ENCODE peak calls at places on chromosomes 16 and 17, in eight cellular contexts. One of them, this sample, is unnamed.

GRCh38 chr17:29930399-29931010 is 477 bp upstream of the SSH2 start:
- DNase-seq in effector memory CD4-positive, alpha-beta T cell: no peak
- DNase-seq in sciatic nerve: no peak
- DNase-seq in stromal cell of bone marrow: no peak
- DNase-seq in HS-27A: no peak
- DNase-seq in fibroblast of the aortic adventitia: peak; percentile 68
- DNase-seq in keratinocyte: no peak
- DNase-seq in epithelial cell of proximal tubule: no peak
- DNase-seq in this sample: peak; percentile 63

GRCh38 chr16:85418978-85419491 is 194.1 kb upstream of the GSE1 start:
- DNase-seq in keratinocyte: no peak
- DNase-seq in stromal cell of bone marrow: no peak
- DNase-seq in sciatic nerve: peak; percentile 32
- DNase-seq in effector memory CD4-positive, alpha-beta T cell: no peak
- DNase-seq in epithelial cell of proximal tubule: no peak
- DNase-seq in HS-27A: no peak
- DNase-seq in fibroblast of the aortic adventitia: no peak
- DNase-seq in this sample: peak; percentile 80

GRCh38 chr17:31248986-31249385 is 48.1 kb downstream of the OMG start:
- DNase-seq in effector memory CD4-positive, alpha-beta T cell: no peak
- DNase-seq in stromal cell of bone marrow: no peak
- DNase-seq in keratinocyte: peak; percentile 21
- DNase-seq in epithelial cell of proximal tubule: no peak
- DNase-seq in HS-27A: no peak
- DNase-seq in fibroblast of the aortic adventitia: peak; percentile 82
- DNase-seq in sciatic nerve: no peak
- DNase-seq in this sample: no peak

GRCh38 chr16:76386784-76387183 is 109.6 kb downstream of the CNTNAP4 start:
- DNase-seq in effector memory CD4-positive, alpha-beta T cell: no peak
- DNase-seq in fibroblast of the aortic adventitia: peak; percentile 84
- DNase-seq in stromal cell of bone marrow: peak; percentile 49
- DNase-seq in sciatic nerve: no peak
- DNase-seq in HS-27A: no peak
- DNase-seq in epithelial cell of proximal tubule: no peak
- DNase-seq in keratinocyte: no peak
- DNase-seq in this sample: peak; percentile 50

GRCh38 chr17:50042211-50042610 is 13.7 kb upstream of the ITGA3 start:
- DNase-seq in HS-27A: no peak
- DNase-seq in keratinocyte: no peak
- DNase-seq in fibroblast of the aortic adventitia: no peak
- DNase-seq in epithelial cell of proximal tubule: no peak
- DNase-seq in stromal cell of bone marrow: no peak
- DNase-seq in sciatic nerve: peak; percentile 14
- DNase-seq in effector memory CD4-positive, alpha-beta T cell: no peak
- DNase-seq in this sample: no peak

GRCh38 chr16:23380501-23380951 is 72.5 kb downstream of the COG7 start:
- DNase-seq in effector memory CD4-positive, alpha-beta T cell: no peak
- DNase-seq in epithelial cell of proximal tubule: no peak
- DNase-seq in fibroblast of the aortic adventitia: no peak
- DNase-seq in HS-27A: no peak
- DNase-seq in sciatic nerve: no peak
- DNase-seq in stromal cell of bone marrow: no peak
- DNase-seq in keratinocyte: no peak
- DNase-seq in this sample: no peak

GRCh38 chr16:79580465-79581200 is 19.9 kb downstream of the MAF start:
- DNase-seq in epithelial cell of proximal tubule: no peak
- DNase-seq in effector memory CD4-positive, alpha-beta T cell: no peak
- DNase-seq in HS-27A: no peak
- DNase-seq in keratinocyte: no peak
- DNase-seq in sciatic nerve: no peak
- DNase-seq in fibroblast of the aortic adventitia: no peak
- DNase-seq in stromal cell of bone marrow: no peak
- DNase-seq in this sample: no peak

GRCh38 chr16:87185313-87185712 is 131.9 kb downstream of the C16orf95 start:
- DNase-seq in effector memory CD4-positive, alpha-beta T cell: no peak
- DNase-seq in HS-27A: no peak
- DNase-seq in keratinocyte: no peak
- DNase-seq in sciatic nerve: no peak
- DNase-seq in stromal cell of bone marrow: no peak
- DNase-seq in fibroblast of the aortic adventitia: no peak
- DNase-seq in epithelial cell of proximal tubule: no peak
- DNase-seq in this sample: peak; percentile 7

GRCh38 chr17:32835291-32835761 is 41.6 kb downstream of the MYO1D start:
- DNase-seq in stromal cell of bone marrow: no peak
- DNase-seq in fibroblast of the aortic adventitia: no peak
- DNase-seq in effector memory CD4-positive, alpha-beta T cell: no peak
- DNase-seq in HS-27A: no peak
- DNase-seq in epithelial cell of proximal tubule: no peak
- DNase-seq in keratinocyte: no peak
- DNase-seq in sciatic nerve: no peak
- DNase-seq in this sample: no peak

GRCh38 chr17:21174719-21175118 is 39.2 kb downstream of the TMEM11 start:
- DNase-seq in sciatic nerve: peak; percentile 51
- DNase-seq in fibroblast of the aortic adventitia: peak; percentile 28
- DNase-seq in effector memory CD4-positive, alpha-beta T cell: no peak
- DNase-seq in HS-27A: no peak
- DNase-seq in epithelial cell of proximal tubule: no peak
- DNase-seq in stromal cell of bone marrow: no peak
- DNase-seq in keratinocyte: no peak
- DNase-seq in this sample: no peak

GRCh38 chr17:55845385-55845784 is 94.5 kb downstream of the PCTP start:
- DNase-seq in epithelial cell of proximal tubule: no peak
- DNase-seq in effector memory CD4-positive, alpha-beta T cell: no peak
- DNase-seq in keratinocyte: no peak
- DNase-seq in sciatic nerve: peak; percentile 78
- DNase-seq in stromal cell of bone marrow: peak; percentile 9
- DNase-seq in HS-27A: no peak
- DNase-seq in fibroblast of the aortic adventitia: peak; percentile 32
- DNase-seq in this sample: peak; percentile 64

GRCh38 chr16:72744064-72744793 is 303.7 kb downstream of the ZFHX3 start:
- DNase-seq in sciatic nerve: no peak
- DNase-seq in HS-27A: no peak
- DNase-seq in stromal cell of bone marrow: no peak
- DNase-seq in epithelial cell of proximal tubule: no peak
- DNase-seq in effector memory CD4-positive, alpha-beta T cell: no peak
- DNase-seq in keratinocyte: no peak
- DNase-seq in fibroblast of the aortic adventitia: no peak
- DNase-seq in this sample: no peak

GRCh38 chr17:56185905-56186783 is 32.9 kb downstream of the ANKFN1 start:
- DNase-seq in sciatic nerve: no peak
- DNase-seq in effector memory CD4-positive, alpha-beta T cell: no peak
- DNase-seq in keratinocyte: no peak
- DNase-seq in epithelial cell of proximal tubule: no peak
- DNase-seq in fibroblast of the aortic adventitia: peak; percentile 93
- DNase-seq in stromal cell of bone marrow: peak; percentile 55
- DNase-seq in HS-27A: peak; percentile 97
- DNase-seq in this sample: no peak

GRCh38 chr16:22123146-22123545 is 30.8 kb downstream of the VWA3A start:
- DNase-seq in keratinocyte: no peak
- DNase-seq in HS-27A: no peak
- DNase-seq in effector memory CD4-positive, alpha-beta T cell: no peak
- DNase-seq in epithelial cell of proximal tubule: no peak
- DNase-seq in stromal cell of bone marrow: no peak
- DNase-seq in sciatic nerve: no peak
- DNase-seq in fibroblast of the aortic adventitia: no peak
- DNase-seq in this sample: no peak

GRCh38 chr16:79217375-79218011 is 383.0 kb downstream of the MAF start:
- DNase-seq in sciatic nerve: no peak
- DNase-seq in keratinocyte: no peak
- DNase-seq in stromal cell of bone marrow: peak; percentile 18
- DNase-seq in epithelial cell of proximal tubule: no peak
- DNase-seq in effector memory CD4-positive, alpha-beta T cell: peak; percentile 6
- DNase-seq in HS-27A: no peak
- DNase-seq in fibroblast of the aortic adventitia: no peak
- DNase-seq in this sample: no peak

GRCh38 chr17:58083491-58084316 is 485 bp downstream of the DYNLL2 start:
- DNase-seq in keratinocyte: no peak
- DNase-seq in HS-27A: no peak
- DNase-seq in epithelial cell of proximal tubule: no peak
- DNase-seq in fibroblast of the aortic adventitia: peak; percentile 22
- DNase-seq in sciatic nerve: peak; percentile 71
- DNase-seq in stromal cell of bone marrow: peak; percentile 19
- DNase-seq in effector memory CD4-positive, alpha-beta T cell: peak; percentile 56
- DNase-seq in this sample: peak; percentile 62

GRCh38 chr16:57801856-57802634 is at the start of gene KIFC3:
- DNase-seq in keratinocyte: no peak
- DNase-seq in stromal cell of bone marrow: peak; percentile 60
- DNase-seq in epithelial cell of proximal tubule: no peak
- DNase-seq in effector memory CD4-positive, alpha-beta T cell: peak; percentile 53
- DNase-seq in fibroblast of the aortic adventitia: peak; percentile 61
- DNase-seq in HS-27A: no peak
- DNase-seq in sciatic nerve: peak; percentile 93
- DNase-seq in this sample: peak; percentile 69

GRCh38 chr16:62036807-62037135 is 533 bp upstream of the CDH8 start:
- DNase-seq in HS-27A: no peak
- DNase-seq in epithelial cell of proximal tubule: no peak
- DNase-seq in effector memory CD4-positive, alpha-beta T cell: no peak
- DNase-seq in stromal cell of bone marrow: no peak
- DNase-seq in keratinocyte: no peak
- DNase-seq in fibroblast of the aortic adventitia: no peak
- DNase-seq in sciatic nerve: no peak
- DNase-seq in this sample: no peak

GRCh38 chr17:38451030-38451839 is 23.0 kb downstream of the ARHGAP23 start:
- DNase-seq in HS-27A: peak; percentile 71
- DNase-seq in stromal cell of bone marrow: no peak
- DNase-seq in keratinocyte: no peak
- DNase-seq in fibroblast of the aortic adventitia: peak; percentile 61
- DNase-seq in sciatic nerve: no peak
- DNase-seq in effector memory CD4-positive, alpha-beta T cell: no peak
- DNase-seq in epithelial cell of proximal tubule: no peak
- DNase-seq in this sample: peak; percentile 29

GRCh38 chr17:29242051-29242450 is 4.6 kb upstream of the CRYBA1 start:
- DNase-seq in sciatic nerve: no peak
- DNase-seq in fibroblast of the aortic adventitia: no peak
- DNase-seq in HS-27A: no peak
- DNase-seq in effector memory CD4-positive, alpha-beta T cell: no peak
- DNase-seq in epithelial cell of proximal tubule: no peak
- DNase-seq in stromal cell of bone marrow: no peak
- DNase-seq in keratinocyte: no peak
- DNase-seq in this sample: no peak

GRCh38 chr16:89191033-89191900 is 9.1 kb downstream of the SLC22A31 start:
- DNase-seq in epithelial cell of proximal tubule: no peak
- DNase-seq in stromal cell of bone marrow: no peak
- DNase-seq in sciatic nerve: no peak
- DNase-seq in fibroblast of the aortic adventitia: no peak
- DNase-seq in HS-27A: no peak
- DNase-seq in effector memory CD4-positive, alpha-beta T cell: no peak
- DNase-seq in keratinocyte: no peak
- DNase-seq in this sample: no peak

GRCh38 chr16:71214771-71215381 is 15.6 kb downstream of the HYDIN start:
- DNase-seq in sciatic nerve: no peak
- DNase-seq in keratinocyte: no peak
- DNase-seq in HS-27A: no peak
- DNase-seq in stromal cell of bone marrow: no peak
- DNase-seq in epithelial cell of proximal tubule: no peak
- DNase-seq in fibroblast of the aortic adventitia: peak; percentile 3
- DNase-seq in effector memory CD4-positive, alpha-beta T cell: no peak
- DNase-seq in this sample: peak; percentile 47

GRCh38 chr16:11583889-11584565 is 2.7 kb downstream of the LITAF start:
- DNase-seq in HS-27A: no peak
- DNase-seq in fibroblast of the aortic adventitia: no peak
- DNase-seq in stromal cell of bone marrow: no peak
- DNase-seq in keratinocyte: no peak
- DNase-seq in effector memory CD4-positive, alpha-beta T cell: no peak
- DNase-seq in sciatic nerve: no peak
- DNase-seq in epithelial cell of proximal tubule: no peak
- DNase-seq in this sample: no peak

GRCh38 chr16:69838417-69838990 is 76.4 kb downstream of the WWP2 start:
- DNase-seq in fibroblast of the aortic adventitia: no peak
- DNase-seq in effector memory CD4-positive, alpha-beta T cell: no peak
- DNase-seq in sciatic nerve: no peak
- DNase-seq in keratinocyte: no peak
- DNase-seq in stromal cell of bone marrow: no peak
- DNase-seq in HS-27A: no peak
- DNase-seq in epithelial cell of proximal tubule: no peak
- DNase-seq in this sample: peak; percentile 25

GRCh38 chr17:78558181-78558850 is 18.9 kb downstream of the DNAH17 start:
- DNase-seq in stromal cell of bone marrow: no peak
- DNase-seq in sciatic nerve: no peak
- DNase-seq in keratinocyte: no peak
- DNase-seq in HS-27A: no peak
- DNase-seq in fibroblast of the aortic adventitia: no peak
- DNase-seq in effector memory CD4-positive, alpha-beta T cell: no peak
- DNase-seq in epithelial cell of proximal tubule: no peak
- DNase-seq in this sample: no peak

GRCh38 chr17:17993852-17994251 is 21.2 kb downstream of the DRC3 start:
- DNase-seq in fibroblast of the aortic adventitia: no peak
- DNase-seq in effector memory CD4-positive, alpha-beta T cell: no peak
- DNase-seq in keratinocyte: no peak
- DNase-seq in epithelial cell of proximal tubule: no peak
- DNase-seq in HS-27A: no peak
- DNase-seq in stromal cell of bone marrow: no peak
- DNase-seq in sciatic nerve: no peak
- DNase-seq in this sample: no peak

GRCh38 chr17:41914358-41914766 is 4.4 kb downstream of the ACLY start:
- DNase-seq in HS-27A: no peak
- DNase-seq in keratinocyte: no peak
- DNase-seq in epithelial cell of proximal tubule: no peak
- DNase-seq in sciatic nerve: no peak
- DNase-seq in stromal cell of bone marrow: no peak
- DNase-seq in fibroblast of the aortic adventitia: peak; percentile 68
- DNase-seq in effector memory CD4-positive, alpha-beta T cell: no peak
- DNase-seq in this sample: no peak

GRCh38 chr17:71530227-71530626 is 590.6 kb upstream of the SOX9 start:
- DNase-seq in HS-27A: no peak
- DNase-seq in sciatic nerve: no peak
- DNase-seq in fibroblast of the aortic adventitia: no peak
- DNase-seq in keratinocyte: peak; percentile 72
- DNase-seq in stromal cell of bone marrow: no peak
- DNase-seq in epithelial cell of proximal tubule: no peak
- DNase-seq in effector memory CD4-positive, alpha-beta T cell: no peak
- DNase-seq in this sample: no peak

GRCh38 chr17:30174556-30174955 is 57.9 kb downstream of the NSRP1 start:
- DNase-seq in HS-27A: no peak
- DNase-seq in fibroblast of the aortic adventitia: no peak
- DNase-seq in sciatic nerve: no peak
- DNase-seq in epithelial cell of proximal tubule: no peak
- DNase-seq in keratinocyte: no peak
- DNase-seq in effector memory CD4-positive, alpha-beta T cell: no peak
- DNase-seq in stromal cell of bone marrow: no peak
- DNase-seq in this sample: no peak

GRCh38 chr17:193841-194806 is 12.7 kb upstream of the DOC2B start:
- DNase-seq in effector memory CD4-positive, alpha-beta T cell: no peak
- DNase-seq in sciatic nerve: no peak
- DNase-seq in fibroblast of the aortic adventitia: no peak
- DNase-seq in epithelial cell of proximal tubule: no peak
- DNase-seq in HS-27A: no peak
- DNase-seq in stromal cell of bone marrow: no peak
- DNase-seq in keratinocyte: no peak
- DNase-seq in this sample: peak; percentile 97

GRCh38 chr16:51881731-51882130 is 665.2 kb downstream of the TOX3 start:
- DNase-seq in stromal cell of bone marrow: no peak
- DNase-seq in epithelial cell of proximal tubule: no peak
- DNase-seq in HS-27A: peak; percentile 77
- DNase-seq in fibroblast of the aortic adventitia: peak; percentile 59
- DNase-seq in effector memory CD4-positive, alpha-beta T cell: no peak
- DNase-seq in sciatic nerve: no peak
- DNase-seq in keratinocyte: no peak
- DNase-seq in this sample: no peak

GRCh38 chr17:11720816-11721215 is 122.5 kb downstream of the DNAH9 start:
- DNase-seq in keratinocyte: no peak
- DNase-seq in effector memory CD4-positive, alpha-beta T cell: no peak
- DNase-seq in stromal cell of bone marrow: no peak
- DNase-seq in sciatic nerve: no peak
- DNase-seq in fibroblast of the aortic adventitia: no peak
- DNase-seq in HS-27A: no peak
- DNase-seq in epithelial cell of proximal tubule: no peak
- DNase-seq in this sample: no peak

GRCh38 chr16:71622088-71622487 is 3.9 kb upstream of the MARVELD3 start:
- DNase-seq in epithelial cell of proximal tubule: no peak
- DNase-seq in stromal cell of bone marrow: no peak
- DNase-seq in keratinocyte: no peak
- DNase-seq in sciatic nerve: no peak
- DNase-seq in effector memory CD4-positive, alpha-beta T cell: no peak
- DNase-seq in HS-27A: no peak
- DNase-seq in fibroblast of the aortic adventitia: no peak
- DNase-seq in this sample: no peak

GRCh38 chr17:39612291-39612894 is 4.7 kb upstream of the NEUROD2 start:
- DNase-seq in epithelial cell of proximal tubule: no peak
- DNase-seq in sciatic nerve: no peak
- DNase-seq in effector memory CD4-positive, alpha-beta T cell: no peak
- DNase-seq in fibroblast of the aortic adventitia: no peak
- DNase-seq in HS-27A: no peak
- DNase-seq in keratinocyte: no peak
- DNase-seq in stromal cell of bone marrow: no peak
- DNase-seq in this sample: no peak